ENCODE peak calls at places on chromosomes 12 and 14, in five cellular contexts. G is GM03348; R is activated naive CD8-positive, alpha-beta T cell treated with anti-CD3 and anti-CD28 coated beads, Interleukin-2, amount 50 U/mL, for 24 hours; C is activated CD4-positive, alpha-beta T cell treated with anti-CD3 and anti-CD28 coated beads for 36 hours; J is astrocyte of the cerebellum. U is an unnamed sample.

GRCh38 chr12:79252358-79253075 is 387.9 kb downstream of the SYT1 start:
- DNase-seq in G (no peak), R (no peak), C (no peak), J (no peak), U (no peak)

GRCh38 chr14:92252291-92252690 is 70.7 kb upstream of the SLC24A4 start:
- DNase-seq in G (no peak), R (no peak), C (no peak), J (no peak), U (no peak)

GRCh38 chr14:23910081-23910875 is 43.3 kb upstream of the DHRS4 start:
- DNase-seq in G (peak; percentile 82), R (peak; percentile 13), C (peak; percentile 46), J (peak; percentile 18), U (peak; percentile 86)

GRCh38 chr14:49464885-49465284 is 121.3 kb downstream of the RPS29 start:
- DNase-seq in G (no peak), R (no peak), C (no peak), J (no peak), U (no peak)

GRCh38 chr12:1279050-1279449 is 288.0 kb downstream of the ERC1 start:
- DNase-seq in G (no peak), R (no peak), C (no peak), J (no peak), U (no peak)

GRCh38 chr12:34599530-34600513 is 577.5 kb downstream of the ALG10 start:
- DNase-seq in G (peak; percentile 1), R (no peak), C (no peak), J (no peak), U (no peak)

GRCh38 chr12:69500631-69501030 is 30.4 kb downstream of the FRS2 start:
- DNase-seq in G (peak; percentile 46), R (no peak), C (no peak), J (no peak), U (no peak)

GRCh38 chr14:71320107-71320733 is 413.0 kb downstream of the PCNX1 start:
- DNase-seq in G (peak; percentile 98), R (peak; percentile 98), C (peak; percentile 99), J (peak; percentile 97), U (peak; percentile 98)

GRCh38 chr14:70021548-70021947 is 142.3 kb downstream of the SMOC1 start:
- DNase-seq in G (no peak), R (no peak), C (no peak), J (no peak), U (no peak)

GRCh38 chr12:70321182-70321581 is 44.9 kb upstream of the KCNMB4 start:
- DNase-seq in G (no peak), R (no peak), C (no peak), J (no peak), U (no peak)

GRCh38 chr14:31326111-31326510 is 94.2 kb downstream of the HEATR5A start:
- DNase-seq in G (no peak), R (no peak), C (peak; percentile 11), J (peak; percentile 15), U (no peak)

GRCh38 chr12:19139795-19140194 is 10.3 kb downstream of the PLEKHA5 start:
- DNase-seq in G (no peak), R (no peak), C (no peak), J (no peak), U (no peak)

GRCh38 chr14:53367631-53368030 is 214.5 kb upstream of the DDHD1 start:
- DNase-seq in G (peak; percentile 37), R (no peak), C (no peak), J (no peak), U (no peak)

GRCh38 chr14:34052658-34053014 is 101.8 kb upstream of the EGLN3 start:
- DNase-seq in G (no peak), R (no peak), C (no peak), J (peak; percentile 50), U (no peak)

GRCh38 chr12:120936197-120936596 is 32.0 kb upstream of the SPPL3 start:
- DNase-seq in G (no peak), R (no peak), C (no peak), J (no peak), U (no peak)

GRCh38 chr12:118109088-118109487 is 5.3 kb upstream of the VSIG10 start:
- DNase-seq in G (no peak), R (no peak), C (no peak), J (no peak), U (no peak)

GRCh38 chr12:65464930-65465329 is 186.4 kb downstream of the MSRB3 start:
- DNase-seq in G (peak; percentile 72), R (no peak), C (no peak), J (peak; percentile 94), U (peak; percentile 68)

GRCh38 chr14:61866932-61867920 is 105.0 kb downstream of the SNAPC1 start:
- DNase-seq in G (no peak), R (no peak), C (no peak), J (no peak), U (no peak)

GRCh38 chr12:130981947-130982346 is 28.2 kb downstream of the ADGRD1 start:
- DNase-seq in G (no peak), R (no peak), C (no peak), J (no peak), U (no peak)

GRCh38 chr12:27083861-27084271 is 1.5 kb upstream of the C12orf71 start:
- DNase-seq in G (peak; percentile 12), R (no peak), C (no peak), J (peak; percentile 49), U (peak; percentile 34)

GRCh38 chr14:30657050-30657449 is 34.9 kb downstream of the SCFD1 start:
- DNase-seq in G (no peak), R (no peak), C (no peak), J (no peak), U (no peak)

GRCh38 chr12:34595749-34596733 is 573.7 kb downstream of the ALG10 start:
- DNase-seq in G (peak; percentile 3), R (no peak), C (no peak), J (no peak), U (peak; percentile 0)

GRCh38 chr12:111224196-111225066 is 144.5 kb downstream of the PHETA1 start:
- DNase-seq in G (no peak), R (no peak), C (no peak), J (no peak), U (no peak)

GRCh38 chr12:116164976-116165425 is 112.5 kb downstream of the MED13L start:
- DNase-seq in G (peak; percentile 27), R (no peak), C (no peak), J (no peak), U (no peak)